ENCODE peak calls at places on chromosome 21, in four cellular contexts. X, K, Z and C are unnamed samples.

GRCh38 chr21:31248598-31248997 is 95.5 kb downstream of the TIAM1 start:
- DNase-seq in X (no peak), K (no peak), Z (no peak), C (no peak)

GRCh38 chr21:15050588-15051377 is 14.0 kb downstream of the NRIP1 start:
- DNase-seq in X (no peak), K (no peak), Z (peak), C (no peak)

GRCh38 chr21:37983336-37984095 is 67.3 kb upstream of the KCNJ6 start:
- DNase-seq in X (no peak), K (no peak), Z (no peak), C (no peak)

GRCh38 chr21:15804247-15804985 is 74.6 kb downstream of the USP25 start:
- DNase-seq in X (no peak), K (no peak), Z (no peak), C (no peak)

GRCh38 chr21:21029159-21029558 is 30.9 kb downstream of the NCAM2 start:
- DNase-seq in X (no peak), K (no peak), Z (no peak), C (no peak)

GRCh38 chr21:15809818-15810217 is 80.0 kb downstream of the USP25 start:
- DNase-seq in X (no peak), K (no peak), Z (no peak), C (no peak)

GRCh38 chr21:46605759-46606426 is 1.0 kb upstream of the S100B start:
- DNase-seq in X (peak), K (no peak), Z (no peak), C (no peak)

GRCh38 chr21:37710555-37711293 is 205.5 kb downstream of the KCNJ6 start:
- DNase-seq in X (no peak), K (peak), Z (no peak), C (no peak)

GRCh38 chr21:41362605-41363369 is 960 bp downstream of the MX2 start:
- DNase-seq in X (no peak), K (no peak), Z (no peak), C (no peak)

GRCh38 chr21:27580276-27580675 is 613.4 kb upstream of the ADAMTS5 start:
- DNase-seq in X (no peak), K (no peak), Z (no peak), C (no peak)

GRCh38 chr21:31732538-31732864 is 583 bp upstream of the SCAF4 start:
- DNase-seq in X (no peak), K (peak), Z (no peak), C (no peak)

GRCh38 chr21:38741976-38742309 is 63.8 kb upstream of the ETS2 start:
- DNase-seq in X (no peak), K (no peak), Z (no peak), C (no peak)

GRCh38 chr21:41142051-41142795 is 25.7 kb upstream of the BACE2 start:
- DNase-seq in X (no peak), K (peak), Z (no peak), C (no peak)

GRCh38 chr21:21003701-21004100 is 5.5 kb downstream of the NCAM2 start:
- DNase-seq in X (peak), K (peak), Z (no peak), C (peak)

GRCh38 chr21:32298148-32298559 is 501 bp upstream of the MRAP start:
- DNase-seq in X (no peak), K (no peak), Z (no peak), C (no peak)

GRCh38 chr21:38121888-38122705 is 134.7 kb upstream of the KCNJ15 start:
- DNase-seq in X (peak), K (no peak), Z (no peak), C (no peak)

GRCh38 chr21:27423073-27423472 is 456.2 kb upstream of the ADAMTS5 start:
- DNase-seq in X (no peak), K (no peak), Z (no peak), C (no peak)

GRCh38 chr21:26881504-26882228 is 36.5 kb upstream of the ADAMTS1 start:
- DNase-seq in X (no peak), K (no peak), Z (no peak), C (peak)

GRCh38 chr21:25296239-25296638 is 311.0 kb downstream of the MRPL39 start:
- DNase-seq in X (no peak), K (no peak), Z (no peak), C (no peak)

GRCh38 chr21:32658524-32658923 is 46.3 kb upstream of the CFAP298 start:
- DNase-seq in X (no peak), K (peak), Z (no peak), C (no peak)

GRCh38 chr21:15063821-15064575 is 802 bp downstream of the NRIP1 start:
- DNase-seq in X (peak), K (no peak), Z (peak), C (no peak)

GRCh38 chr21:15592271-15592860 is 137.4 kb upstream of the USP25 start:
- DNase-seq in X (no peak), K (peak), Z (no peak), C (peak)

GRCh38 chr21:25331286-25331685 is 276.0 kb downstream of the MRPL39 start:
- DNase-seq in X (no peak), K (no peak), Z (no peak), C (no peak)

GRCh38 chr21:38402291-38402690 is 96.0 kb downstream of the ERG start:
- DNase-seq in X (no peak), K (no peak), Z (no peak), C (no peak)

GRCh38 chr21:37489553-37489952 is 123.0 kb downstream of the DYRK1A start:
- DNase-seq in X (no peak), K (no peak), Z (no peak), C (peak)

GRCh38 chr21:18741954-18742353 is 338.4 kb upstream of the TMPRSS15 start:
- DNase-seq in X (no peak), K (no peak), Z (no peak), C (no peak)

GRCh38 chr21:26169611-26170470 is 729 bp downstream of the APP start:
- DNase-seq in X (no peak), K (no peak), Z (peak), C (peak)

GRCh38 chr21:15749868-15750174 is 20.0 kb downstream of the USP25 start:
- DNase-seq in X (no peak), K (no peak), Z (no peak), C (no peak)

GRCh38 chr21:41141031-41141457 is 26.9 kb upstream of the BACE2 start:
- DNase-seq in X (no peak), K (no peak), Z (no peak), C (peak)

GRCh38 chr21:19228241-19228640 is 824.7 kb upstream of the TMPRSS15 start:
- DNase-seq in X (no peak), K (no peak), Z (no peak), C (no peak)

GRCh38 chr21:35051287-35051818 is 2.3 kb upstream of the RUNX1 start:
- DNase-seq in X (peak), K (peak), Z (peak), C (peak)

GRCh38 chr21:32829504-32829903 is 57.9 kb upstream of the PAXBP1 start:
- DNase-seq in X (no peak), K (no peak), Z (no peak), C (no peak)

GRCh38 chr21:38925923-38926322 is 120.2 kb downstream of the ETS2 start:
- DNase-seq in X (no peak), K (no peak), Z (no peak), C (peak)

GRCh38 chr21:38839370-38839681 is 33.6 kb downstream of the ETS2 start:
- DNase-seq in X (no peak), K (no peak), Z (no peak), C (no peak)

GRCh38 chr21:38488640-38489282 is 9.5 kb downstream of the ERG start:
- DNase-seq in X (no peak), K (no peak), Z (no peak), C (peak)

GRCh38 chr21:37338671-37339526 is 27.7 kb upstream of the DYRK1A start:
- DNase-seq in X (peak), K (peak), Z (no peak), C (peak)

GRCh38 chr21:25254491-25255174 is 352.6 kb downstream of the MRPL39 start:
- DNase-seq in X (no peak), K (no peak), Z (no peak), C (no peak)

GRCh38 chr21:40227111-40227510 is 359.9 kb downstream of the PCP4 start:
- DNase-seq in X (no peak), K (no peak), Z (no peak), C (no peak)

GRCh38 chr21:39168800-39169199 is 14.5 kb downstream of the PSMG1 start:
- DNase-seq in X (no peak), K (no peak), Z (no peak), C (no peak)

GRCh38 chr21:42652527-42653491 is 612 bp upstream of the PDE9A start:
- DNase-seq in X (peak), K (peak), Z (peak), C (peak)
- TF ChIP-seq EZH2 in X (no peak), K (no peak), Z (no peak), C (peak)

GRCh38 chr21:29718081-29718815 is 221.5 kb downstream of the GRIK1 start:
- DNase-seq in X (no peak), K (no peak), Z (no peak), C (no peak)
- TF ChIP-seq JUN in X (no peak), K (no peak), Z (no peak), C (no peak)

DNA sequence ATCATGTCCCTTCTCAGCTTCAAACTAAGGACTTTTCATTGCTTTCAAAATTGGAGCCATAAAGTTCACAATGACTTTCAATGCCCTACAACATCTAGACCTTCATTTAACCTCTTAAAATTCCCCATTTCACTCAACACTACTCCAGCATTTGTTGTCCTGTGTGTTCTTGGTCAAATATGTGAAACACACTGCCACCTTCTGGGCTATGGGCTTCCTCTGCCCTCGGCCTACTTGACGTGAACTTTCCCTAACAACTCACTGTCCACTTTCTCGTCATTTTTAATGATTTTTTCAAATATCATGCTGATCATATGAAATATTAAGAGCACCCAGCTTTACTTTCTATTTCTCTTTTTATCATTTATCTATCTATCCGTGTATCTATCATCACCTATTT is 2018.4 kb downstream of the NCAM2 start:
- DNase-seq in X (no peak), K (no peak), Z (no peak), C (peak)
- H2AFZ ChIP-seq in X (no peak), K (no peak), Z (peak), C (peak)

GRCh38 chr21:33884361-33885157 is 31.0 kb downstream of the ATP5PO start:
- DNase-seq in X (no peak), K (no peak), Z (no peak), C (no peak)
- TF ChIP-seq EZH2 in X (no peak), K (no peak), Z (no peak), C (no peak)

GRCh38 chr21:43645414-43645891 is 13.8 kb downstream of the HSF2BP start:
- DNase-seq in X (no peak), K (peak), Z (no peak), C (peak)
- TF ChIP-seq JUN in X (no peak), K (no peak), Z (no peak), C (no peak)

DNA sequence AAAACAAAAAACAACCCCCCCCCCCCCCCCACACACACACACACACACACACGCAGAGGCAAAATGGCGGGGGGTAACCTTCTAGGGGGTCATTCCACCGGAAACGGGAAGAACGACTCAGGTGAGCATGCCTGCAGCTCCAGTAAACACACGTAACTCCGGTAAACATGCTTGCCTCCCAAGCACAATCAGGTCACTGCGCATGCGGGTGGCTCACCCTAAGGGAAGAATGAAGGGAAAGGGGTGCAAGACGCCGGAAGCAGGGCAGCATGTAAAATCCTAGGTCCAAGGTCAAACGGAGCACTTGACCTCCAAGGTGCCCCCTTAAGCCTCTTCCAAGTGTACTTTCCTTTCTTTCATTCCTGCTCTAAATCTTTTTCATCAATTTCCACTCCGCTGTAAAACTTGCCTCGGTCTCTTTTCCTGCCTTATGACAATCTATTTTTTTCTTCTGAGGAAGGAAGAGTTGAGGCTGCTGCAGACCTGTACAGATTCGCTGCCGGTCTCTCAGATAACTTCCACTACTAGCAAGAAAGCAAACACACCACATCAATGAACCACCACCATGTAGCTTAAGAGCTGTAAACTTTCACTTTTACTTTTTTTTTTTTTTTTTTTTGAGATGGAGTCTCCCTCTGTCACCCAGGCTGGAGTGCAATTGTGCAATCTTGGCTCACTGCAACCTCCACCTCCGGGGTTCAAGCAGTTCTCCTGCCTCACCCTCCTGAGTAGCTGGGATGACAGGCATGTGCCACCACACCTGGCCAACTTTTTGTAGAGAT is 21.0 kb upstream of the CBR3 start:
- DNase-seq in X (no peak), K (peak), Z (no peak), C (no peak)
- H2AFZ ChIP-seq in X (peak), K (peak), Z (no peak), C (no peak)

GRCh38 chr21:45555557-45556301 is 13.5 kb upstream of the SLC19A1 start:
- DNase-seq in X (peak), K (peak), Z (peak), C (peak)
- TF ChIP-seq EZH2 in X (no peak), K (no peak), Z (no peak), C (peak)

GRCh38 chr21:17658931-17659330 is 46.2 kb upstream of the BTG3 start:
- DNase-seq in X (no peak), K (no peak), Z (no peak), C (no peak)

GRCh38 chr21:17660862-17661261 is 48.2 kb upstream of the BTG3 start:
- DNase-seq in X (no peak), K (no peak), Z (no peak), C (no peak)

GRCh38 chr21:17660449-17660848 is 47.7 kb upstream of the BTG3 start:
- DNase-seq in X (no peak), K (no peak), Z (no peak), C (no peak)
- TF ChIP-seq JUN in X (no peak), K (no peak), Z (no peak), C (no peak)

DNA sequence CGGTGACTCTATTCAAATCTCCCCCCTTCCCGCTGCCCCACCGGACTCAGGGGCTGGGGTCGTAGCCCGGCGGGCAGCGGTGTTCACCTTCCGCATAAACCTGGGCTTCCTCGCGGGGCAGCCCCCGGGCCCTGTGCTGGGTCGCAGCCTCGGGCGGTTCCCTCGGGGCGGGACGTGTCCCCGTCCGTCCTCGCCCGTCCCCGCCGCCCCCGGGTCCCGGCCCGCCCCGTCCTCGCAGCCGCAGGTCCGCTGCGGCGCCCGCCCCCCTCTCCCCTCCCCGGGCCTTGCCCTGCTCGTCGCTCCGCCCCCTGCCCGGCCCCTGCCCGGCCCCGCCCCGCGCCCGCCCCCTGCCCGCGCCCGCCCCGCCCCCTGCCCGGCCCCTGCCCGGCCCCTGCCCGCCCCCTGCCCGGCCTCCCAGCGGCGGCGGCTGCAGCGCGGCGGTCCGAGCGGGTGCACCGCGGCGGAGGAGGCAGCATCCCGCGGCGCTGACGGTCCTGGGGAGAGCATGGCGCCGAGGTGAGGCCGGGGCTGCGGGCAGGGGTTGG is at the start of gene COL18A1:
- DNase-seq in X (peak), K (no peak), Z (peak), C (peak)
- H2AFZ ChIP-seq in X (peak), K (no peak), Z (no peak), C (peak)